ENCODE peak calls at places on chromosomes 16 and 17, in nine cellular contexts. S is IMR-90, H is left ventricle myocardium inferior, A is A549, F is spleen, N is psoas muscle, J is heart left ventricle, I is lower lobe of right lung, X is GM23338. Q is an unnamed sample. For H3K4me1, the result is how much of the 10 kb centered on the place peaks cover.

GRCh38 chr16:85984947-85985451 is 86.0 kb downstream of the IRF8 start:
- DNase-seq in A (no peak), N (no peak), F (peak), X (no peak), I (peak), S (no peak), J (no peak), H (no peak), Q (no peak)

GRCh38 chr16:85724936-85725335 is 26.0 kb downstream of the C16orf74 start:
- DNase-seq in F (no peak), H (no peak), X (no peak), A (no peak), J (no peak), S (no peak), N (no peak), I (no peak), Q (no peak)

GRCh38 chr17:3770471-3770870 is 30.5 kb downstream of the ITGAE start:
- DNase-seq in S (no peak), N (no peak), A (no peak), F (peak), I (peak), H (no peak), X (no peak), J (no peak), Q (no peak)

GRCh38 chr17:18038149-18038850 is 668 bp downstream of the ATPAF2 start:
- DNase-seq in J (no peak), X (no peak), N (no peak), A (no peak), H (no peak), F (no peak), I (no peak), S (peak), Q (no peak)

GRCh38 chr16:51440096-51440495 is 289.0 kb upstream of the SALL1 start:
- DNase-seq in X (no peak), H (no peak), S (no peak), F (no peak), A (no peak), I (no peak), J (no peak), N (no peak), Q (no peak)

GRCh38 chr17:18854956-18855355 is 3.0 kb upstream of the PRPSAP2 start:
- DNase-seq in A (no peak), N (no peak), I (no peak), J (no peak), X (no peak), H (no peak), S (no peak), F (no peak), Q (no peak)

GRCh38 chr16:380837-381787 is 666 bp downstream of the PGAP6 start:
- DNase-seq in I (peak), A (no peak), N (peak), S (peak), J (no peak), H (no peak), F (peak), X (peak), Q (peak)

GRCh38 chr16:23496826-23497542 is 13.3 kb downstream of the GGA2 start:
- DNase-seq in A (no peak), J (no peak), F (peak), X (no peak), I (no peak), S (peak), N (peak), H (no peak), Q (no peak)

GRCh38 chr16:53732296-53732929 is 28.5 kb downstream of the FTO start:
- DNase-seq in H (no peak), J (no peak), N (no peak), X (no peak), A (peak), F (no peak), I (no peak), S (peak), Q (no peak)

GRCh38 chr16:2897110-2897509 is 14.1 kb downstream of the FLYWCH2 start:
- DNase-seq in J (no peak), A (no peak), X (no peak), H (no peak), N (no peak), S (peak), I (no peak), F (peak), Q (no peak)

GRCh38 chr16:28175715-28176114 is 36.0 kb downstream of the XPO6 start:
- DNase-seq in N (no peak), A (no peak), J (no peak), S (no peak), I (no peak), F (no peak), X (no peak), H (no peak), Q (no peak)

GRCh38 chr16:31107465-31107867 is 720 bp upstream of the BCKDK start:
- DNase-seq in A (no peak), J (no peak), I (no peak), S (no peak), N (no peak), F (no peak), H (no peak), X (no peak), Q (no peak)

GRCh38 chr17:13230350-13230900 is 212.6 kb upstream of the ELAC2 start:
- DNase-seq in I (no peak), J (no peak), X (no peak), N (no peak), H (no peak), F (no peak), A (no peak), S (no peak), Q (no peak)

GRCh38 chr17:78498848-78499247 is 78.3 kb downstream of the DNAH17 start:
- DNase-seq in A (no peak), F (no peak), J (no peak), H (no peak), I (no peak), X (peak), N (no peak), S (no peak), Q (no peak)

GRCh38 chr16:31215287-31216115 is 1.4 kb downstream of the PYDC1 start:
- DNase-seq in X (peak), A (peak), N (peak), J (peak), S (peak), H (peak), I (peak), F (peak), Q (peak)

GRCh38 chr16:881219-882097 is 80.9 kb upstream of the GNG13 start:
- DNase-seq in I (peak), A (no peak), H (no peak), F (peak), X (no peak), S (no peak), N (no peak), J (no peak), Q (no peak)

GRCh38 chr16:20879175-20880053 is 20.7 kb downstream of the DCUN1D3 start:
- DNase-seq in N (no peak), J (no peak), S (peak), I (no peak), A (peak), H (no peak), F (no peak), X (no peak), Q (no peak)

GRCh38 chr16:1078579-1079021 is 6.1 kb downstream of the SSTR5 start:
- DNase-seq in F (no peak), S (peak), X (no peak), A (peak), J (no peak), I (no peak), N (no peak), H (no peak), Q (peak)

GRCh38 chr16:84091460-84091859 is 25.3 kb downstream of the MBTPS1 start:
- DNase-seq in S (no peak), A (no peak), H (peak), I (no peak), F (no peak), X (no peak), N (no peak), J (peak), Q (no peak)

GRCh38 chr16:68070811-68071546 is 14.2 kb upstream of the NFATC3 start:
- DNase-seq in A (no peak), X (no peak), N (no peak), F (no peak), J (no peak), H (no peak), S (no peak), I (no peak), Q (no peak)

GRCh38 chr17:32349503-32349853 is 479 bp upstream of the ZNF207 start:
- DNase-seq in I (no peak), N (no peak), X (peak), H (no peak), J (no peak), S (no peak), F (peak), A (no peak), Q (no peak)

GRCh38 chr17:38509008-38509771 is 80.9 kb downstream of the ARHGAP23 start:
- DNase-seq in H (peak), N (peak), I (peak), S (peak), A (peak), X (peak), F (peak), J (peak), Q (peak)

GRCh38 chr17:57708401-57708800 is 36.7 kb downstream of the CCDC182 start:
- DNase-seq in J (no peak), I (no peak), A (no peak), H (no peak), F (no peak), X (peak), N (no peak), S (no peak), Q (no peak)

GRCh38 chr17:33273271-33273670 is 19.8 kb downstream of the ASIC2 start:
- DNase-seq in I (no peak), F (no peak), N (no peak), A (no peak), S (no peak), J (no peak), X (no peak), H (no peak), Q (no peak)

GRCh38 chr16:78235168-78235800 is 135.8 kb downstream of the WWOX start:
- DNase-seq in A (peak), S (peak), H (peak), J (peak), F (peak), I (peak), X (peak), N (peak), Q (peak)

GRCh38 chr16:52958951-52959350 is 93.7 kb downstream of the CHD9NB start:
- DNase-seq in H (no peak), F (no peak), S (no peak), X (no peak), N (no peak), J (no peak), I (no peak), A (no peak), Q (no peak)

GRCh38 chr16:67244387-67245188 is 2.7 kb downstream of the FHOD1 start:
- DNase-seq in S (peak), A (peak), X (no peak), F (peak), J (peak), I (peak), H (peak), N (peak), Q (peak)

GRCh38 chr16:30351586-30352419 is 3.3 kb downstream of the CD2BP2 start:
- DNase-seq in X (no peak), N (peak), J (peak), F (peak), S (peak), A (no peak), I (peak), H (peak), Q (no peak)

GRCh38 chr17:39239640-39240314 is 14.0 kb upstream of the STAC2 start:
- DNase-seq in X (peak), N (no peak), S (no peak), J (no peak), H (no peak), F (peak), A (peak), I (peak), Q (peak)

GRCh38 chr17:28675980-28676379 is 14.0 kb downstream of the SUPT6H start:
- DNase-seq in A (peak), F (no peak), I (no peak), S (no peak), H (no peak), X (peak), J (no peak), N (no peak), Q (no peak)

GRCh38 chr16:66604376-66605176 is at the start of gene CMTM3:
- DNase-seq in A (peak), N (peak), J (peak), S (peak), H (peak), I (peak), F (peak), X (peak), Q (peak)

GRCh38 chr17:36675250-36675649 is 73.9 kb downstream of the MRM1 start:
- DNase-seq in X (no peak), J (no peak), N (no peak), H (no peak), F (no peak), S (no peak), I (no peak), A (no peak), Q (no peak)

GRCh38 chr16:28596840-28597691 is at the start of gene SULT1A2:
- DNase-seq in X (peak), F (peak), J (no peak), N (no peak), A (no peak), H (no peak), I (peak), S (no peak), Q (no peak)

DNA sequence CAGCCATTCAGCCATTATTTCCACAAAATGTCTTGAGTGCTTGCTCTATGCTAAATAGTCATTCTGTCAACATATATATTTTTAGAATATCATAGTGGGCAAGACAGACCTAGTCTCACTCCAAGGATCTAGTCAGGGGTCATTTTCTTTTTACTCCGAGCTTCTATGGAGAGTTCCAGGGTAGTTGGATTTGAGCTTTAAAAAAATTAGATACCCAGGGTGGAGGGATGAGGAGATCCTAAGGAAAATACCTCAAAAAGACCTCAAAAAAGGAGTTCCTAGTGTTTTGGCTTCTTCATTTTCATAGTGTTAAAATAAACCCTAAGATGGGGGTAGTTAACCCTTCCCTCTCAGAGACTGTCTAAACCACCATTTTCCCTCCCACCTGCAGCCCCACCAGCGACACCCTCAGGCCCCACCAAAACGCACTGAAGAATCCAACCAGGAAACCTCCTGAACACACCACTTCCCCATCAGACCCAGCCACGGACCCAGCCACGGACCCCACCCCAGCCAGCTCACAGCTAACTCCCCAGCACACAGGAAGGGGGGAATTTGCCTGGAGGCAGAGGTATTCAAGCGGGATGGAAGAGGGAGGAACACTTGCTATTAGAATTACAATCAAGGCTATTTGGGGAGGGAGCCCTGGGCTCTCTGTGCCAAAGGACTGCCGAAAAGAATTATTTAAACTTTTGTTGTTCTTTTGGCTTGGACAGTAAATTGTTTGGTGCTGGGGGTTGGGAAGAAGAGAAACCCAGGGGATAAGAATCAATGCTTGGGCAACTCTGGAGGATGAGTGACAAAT is 2.2 kb downstream of the ETV4 start:
- DNase-seq in I (no peak), S (no peak), X (peak), F (no peak), J (no peak), H (no peak), A (no peak), N (no peak), Q (no peak)
- H3K4me3 ChIP-seq in I (no peak), S (no peak), X (peak), F (no peak), J (no peak), H (no peak), A (peak), N (no peak), Q (peak)

DNA sequence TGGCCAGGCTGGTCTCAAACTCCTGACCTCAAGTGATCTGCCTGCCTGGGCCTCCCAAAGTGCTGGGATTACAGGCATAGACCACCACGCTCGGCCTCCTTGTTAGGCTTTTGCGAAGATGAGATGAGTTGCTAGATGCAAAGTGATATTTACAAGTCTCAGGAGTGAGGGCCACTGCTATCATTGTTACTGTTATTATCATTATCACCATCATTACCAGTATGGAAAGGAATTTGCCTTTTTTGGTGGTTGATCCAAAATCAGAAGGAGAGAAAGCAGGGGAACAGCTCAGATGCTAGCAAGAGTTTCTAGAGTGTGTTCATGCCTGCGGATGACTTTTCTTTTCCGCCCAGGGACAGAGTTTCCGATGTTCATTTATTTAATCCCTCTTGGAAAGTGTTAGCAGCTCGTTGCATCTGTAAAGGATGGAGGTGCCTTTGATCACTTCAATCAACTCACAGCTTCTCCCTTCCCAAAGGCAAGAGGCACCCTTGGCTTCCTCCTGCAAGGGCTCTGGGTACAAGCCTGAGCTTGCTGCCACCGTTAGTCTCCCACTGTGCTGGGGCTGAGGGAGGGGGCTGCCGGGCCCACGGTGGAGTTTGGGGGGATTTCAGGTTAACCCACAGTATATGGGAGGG is 21.6 kb downstream of the ITPRIPL2 start:
- DNase-seq in I (no peak), J (no peak), S (no peak), H (no peak), F (no peak), A (no peak), X (no peak), N (no peak), Q (no peak)
- H3K4me1 ChIP-seq in I (half or more), J (half or more), S (under half), H (half or more), F (under half), A (half or more), X (under half), N (under half), Q (under half)

DNA sequence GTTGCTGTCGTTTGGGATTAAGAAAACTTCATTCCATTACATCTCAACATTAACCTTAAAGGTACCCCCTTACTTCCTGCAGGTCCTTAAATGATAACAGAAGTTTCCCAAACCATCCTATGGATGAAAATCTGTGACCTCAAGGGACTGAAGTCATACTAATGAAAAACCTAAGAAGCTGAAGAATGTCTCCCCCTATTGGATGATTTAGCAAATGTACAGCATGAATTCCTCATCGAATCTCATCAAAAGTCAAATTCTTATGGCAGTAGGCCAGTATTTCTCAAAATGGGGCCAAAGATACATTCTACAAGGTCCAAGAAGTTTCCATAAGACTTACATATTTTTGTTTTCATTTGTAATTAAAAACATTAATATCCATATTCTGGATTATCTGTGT is 13.5 kb downstream of the SCO1 start:
- DNase-seq in S (peak), F (no peak), A (peak), X (peak), I (no peak), J (no peak), N (no peak), H (no peak), Q (no peak)
- TF ChIP-seq CTCF in S (peak), F (no peak), A (peak), X (peak), I (peak), J (no peak), N (peak), H (no peak), Q (peak)

DNA sequence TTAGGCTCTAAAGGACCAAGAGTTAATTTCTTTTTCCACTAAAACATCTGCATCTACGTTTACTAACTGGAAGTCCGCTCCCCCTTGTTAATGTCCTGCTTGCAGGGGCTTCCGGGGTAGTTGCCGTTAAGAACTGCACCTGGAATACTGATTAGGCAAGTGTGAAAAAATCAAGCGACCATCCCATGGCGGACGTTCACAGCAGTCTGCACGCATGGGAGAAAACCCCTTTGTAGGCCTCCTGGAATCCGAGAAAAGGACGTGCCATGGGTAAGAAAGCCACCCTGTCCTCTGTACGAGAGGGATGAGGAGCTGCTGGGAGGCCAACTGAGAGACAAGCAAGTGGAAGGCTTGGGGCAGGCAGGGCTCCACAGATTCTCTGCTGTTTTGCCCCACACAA is 14.9 kb downstream of the SNN start:
- DNase-seq in A (no peak), I (no peak), N (no peak), F (no peak), S (no peak), J (no peak), H (no peak), X (no peak), Q (no peak)
- H3K4me3 ChIP-seq in A (no peak), I (no peak), N (no peak), F (no peak), S (no peak), J (no peak), H (no peak), X (no peak), Q (no peak)

Q was measured in BE2C.